ENCODE peak calls at places on chromosomes 2 and 18, in nine cellular contexts. G is brain microvascular endothelial cell, I is lower lobe of right lung, H is A549, W is GM12865, Z is GM06990, E is coronary artery, B is astrocyte, S is upper lobe of right lung. P is an unnamed sample.

GRCh38 chr18:32349728-32350395 is 120.8 kb downstream of the GAREM1 start:
- DNase-seq in H (peak; percentile 13), Z (no peak), W (no peak), B (peak; percentile 97), E (peak; percentile 82), G (peak; percentile 96), S (no peak), I (no peak), P (no peak)

GRCh38 chr2:173982918-173983317 is 17.7 kb upstream of the SP3 start:
- DNase-seq in B (no peak), E (no peak), S (no peak), I (no peak), Z (no peak), W (no peak), G (peak; percentile 25), H (no peak), P (no peak)

GRCh38 chr2:30454571-30454970 is 7.5 kb downstream of the LCLAT1 start:
- DNase-seq in W (no peak), E (no peak), G (no peak), I (no peak), B (no peak), Z (no peak), H (no peak), S (no peak), P (no peak)

GRCh38 chr2:173759959-173760358 is 205.2 kb downstream of the SP3 start:
- DNase-seq in B (no peak), H (no peak), W (no peak), E (no peak), I (no peak), Z (no peak), G (no peak), S (no peak), P (no peak)

GRCh38 chr18:3305354-3305762 is 43.4 kb downstream of the MYL12B start:
- DNase-seq in Z (no peak), B (peak; percentile 100), G (peak; percentile 98), S (no peak), W (peak; percentile 13), E (no peak), I (no peak), H (no peak), P (no peak)

GRCh38 chr2:23519334-23519651 is 134.3 kb downstream of the KLHL29 start:
- DNase-seq in E (no peak), Z (no peak), S (no peak), I (no peak), G (no peak), B (no peak), W (no peak), H (no peak), P (no peak)

GRCh38 chr2:219277703-219278654 is 1.2 kb upstream of the DNAJB2 start:
- DNase-seq in Z (peak; percentile 77), I (peak; percentile 83), W (peak; percentile 74), S (peak; percentile 87), H (peak; percentile 72), E (peak; percentile 90), G (peak; percentile 77), B (peak; percentile 60), P (peak; percentile 93)

GRCh38 chr18:4636957-4637356 is 181.8 kb upstream of the DLGAP1 start:
- DNase-seq in Z (no peak), G (no peak), S (no peak), I (no peak), H (no peak), B (no peak), W (peak; percentile 59), E (no peak), P (no peak)

GRCh38 chr2:100692381-100692780 is 127.6 kb upstream of the NPAS2 start:
- DNase-seq in G (no peak), E (peak; percentile 19), S (no peak), H (no peak), I (no peak), W (no peak), Z (no peak), B (no peak), P (no peak)

GRCh38 chr2:190277234-190278112 is 42.2 kb downstream of the HIBCH start:
- DNase-seq in G (peak; percentile 44), B (peak; percentile 25), W (peak; percentile 47), Z (peak; percentile 10), S (no peak), E (no peak), I (no peak), H (no peak), P (no peak)

GRCh38 chr2:196963043-196963442 is 36.5 kb upstream of the PGAP1 start:
- DNase-seq in E (no peak), S (no peak), W (no peak), Z (no peak), I (no peak), G (no peak), H (no peak), B (no peak), P (no peak)

GRCh38 chr2:234795272-234795920 is 156.4 kb upstream of the SH3BP4 start:
- DNase-seq in G (peak; percentile 63), W (no peak), H (no peak), Z (no peak), E (no peak), B (peak; percentile 59), S (no peak), I (no peak), P (no peak)

GRCh38 chr2:229943770-229944449 is 21.6 kb downstream of the FBXO36 start:
- DNase-seq in Z (no peak), S (no peak), E (no peak), W (no peak), G (peak; percentile 10), H (no peak), I (no peak), B (no peak), P (no peak)

GRCh38 chr2:192190474-192190873 is 4.3 kb downstream of the TMEFF2 start:
- DNase-seq in B (peak; percentile 38), G (peak; percentile 20), S (no peak), I (no peak), H (peak; percentile 4), W (no peak), Z (no peak), E (no peak), P (no peak)

GRCh38 chr2:223945755-223946154 is 620 bp upstream of the WDFY1 start:
- DNase-seq in S (no peak), E (no peak), H (no peak), W (no peak), B (no peak), Z (no peak), I (no peak), G (no peak), P (no peak)
- H3K4me3 ChIP-seq in S (peak overlapping the region; percentile 81), E (peak overlapping the region; percentile 100), H (no peak overlapping the region), W (peak overlapping the region; percentile 81), B (no peak overlapping the region), Z (peak overlapping the region; percentile 98), I (peak overlapping the region; percentile 94), G (no peak overlapping the region), P (no peak overlapping the region)

DNA sequence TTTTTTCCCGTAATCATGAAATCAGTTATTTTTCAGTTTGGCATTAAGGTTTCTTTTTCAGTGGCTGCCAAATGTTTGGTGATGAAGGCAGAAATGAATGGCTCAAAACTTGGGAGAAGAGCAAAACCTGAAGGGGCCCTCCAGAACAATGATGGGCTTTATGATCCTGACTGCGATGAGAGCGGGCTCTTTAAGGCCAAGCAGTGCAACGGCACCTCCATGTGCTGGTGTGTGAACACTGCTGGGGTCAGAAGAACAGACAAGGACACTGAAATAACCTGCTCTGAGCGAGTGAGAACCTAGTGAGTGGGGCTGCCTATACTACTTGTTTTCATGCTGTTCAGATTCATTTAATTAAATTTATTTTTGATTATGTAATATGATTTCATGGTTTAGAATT is 29.2 kb upstream of the MSH2 start:
- DNase-seq in G (no peak), E (no peak), I (no peak), B (no peak), W (no peak), H (peak; percentile 48), S (no peak), Z (no peak), P (no peak)
- H3K4me3 ChIP-seq in G (no peak overlapping the region), E (no peak overlapping the region), I (no peak overlapping the region), B (no peak overlapping the region), W (no peak overlapping the region), H (no peak overlapping the region), S (no peak overlapping the region), Z (no peak overlapping the region), P (no peak overlapping the region)

GRCh38 chr2:236863729-236864126 is 222.0 kb upstream of the COPS8 start:
- DNase-seq in B (no peak), I (no peak), Z (no peak), H (no peak), E (peak; percentile 61), W (no peak), S (no peak), G (no peak), P (no peak)

GRCh38 chr2:236865052-236865451 is 220.6 kb upstream of the COPS8 start:
- DNase-seq in G (no peak), S (no peak), E (peak; percentile 40), H (no peak), B (no peak), W (no peak), I (no peak), Z (no peak), P (no peak)

GRCh38 chr2:236861196-236861875 is 224.4 kb upstream of the COPS8 start:
- DNase-seq in H (no peak), E (peak; percentile 38), I (no peak), W (no peak), G (no peak), S (no peak), Z (no peak), B (no peak), P (no peak)

GRCh38 chr2:236862526-236862925 is 223.2 kb upstream of the COPS8 start:
- DNase-seq in B (no peak), G (no peak), Z (no peak), I (no peak), W (no peak), E (peak; percentile 64), H (no peak), S (no peak), P (no peak)

GRCh38 chr2:236862961-236863728 is 222.5 kb upstream of the COPS8 start:
- DNase-seq in W (peak; percentile 31), S (no peak), Z (peak; percentile 45), G (peak; percentile 78), B (peak; percentile 83), H (no peak), E (peak; percentile 50), I (no peak), P (no peak)
- H3K4me3 ChIP-seq in W (no peak overlapping the region), S (no peak overlapping the region), Z (no peak overlapping the region), G (no peak overlapping the region), B (no peak overlapping the region), H (no peak overlapping the region), E (no peak overlapping the region), I (no peak overlapping the region), P (no peak overlapping the region)

DNA sequence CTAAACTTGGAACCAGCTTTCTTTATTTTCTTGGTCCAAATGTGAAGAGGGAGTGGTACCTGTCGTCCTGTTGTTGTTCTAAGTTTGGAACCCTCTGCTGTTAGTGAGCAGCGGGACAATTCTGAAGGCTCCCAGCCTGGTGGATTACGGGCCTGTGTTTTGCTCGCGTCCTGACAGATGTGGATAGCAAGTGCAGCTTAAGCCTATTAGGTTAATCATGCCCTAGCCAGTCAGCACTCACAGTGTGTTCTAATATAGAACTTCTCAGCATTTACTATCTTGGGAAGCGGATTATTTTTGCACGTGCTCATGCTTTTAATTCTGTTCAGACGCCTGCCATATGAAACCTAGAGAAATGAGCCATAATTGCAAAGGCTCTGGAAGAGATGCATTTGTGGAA is at the start of gene PCARE:
- DNase-seq in E (no peak), G (no peak), I (no peak), H (no peak), B (no peak), S (no peak), Z (no peak), W (no peak), P (no peak)
- H3K4me3 ChIP-seq in E (no peak within 1 kb of the TSS), G (no peak within 1 kb of the TSS), I (no peak within 1 kb of the TSS), H (no peak within 1 kb of the TSS), B (no peak within 1 kb of the TSS), S (no peak within 1 kb of the TSS), Z (no peak within 1 kb of the TSS), W (no peak within 1 kb of the TSS), P (no peak within 1 kb of the TSS)